ENCODE peak calls at places on chromosomes 1 and 21, in nine cellular contexts. S is DMS79, R is ureter, I is AML-193, L is iPS-NIHi11, U is sigmoid colon, Z is D341Med, C is left colon, X is Peyer's patch. P is an unnamed sample.

GRCh38 chr1:5161372-5161771 is 507.0 kb downstream of the AJAP1 start:
- DNase-seq in U (no peak), I (no peak), X (no peak), Z (no peak), L (peak), S (no peak), C (no peak), R (no peak), P (no peak)

GRCh38 chr1:74343191-74343590 is 108.0 kb downstream of the TNNI3K start:
- DNase-seq in U (no peak), R (peak), X (peak), Z (peak), I (no peak), S (peak), C (no peak), L (peak), P (peak)

GRCh38 chr1:16144325-16145029 is 11.4 kb downstream of the EPHA2 start:
- DNase-seq in U (no peak), I (no peak), Z (no peak), R (no peak), L (no peak), X (no peak), S (no peak), C (no peak), P (no peak)

GRCh38 chr1:25210728-25211127 is 21.6 kb downstream of the SYF2 start:
- DNase-seq in U (no peak), S (no peak), I (no peak), R (no peak), Z (no peak), C (no peak), X (no peak), L (no peak), P (no peak)

GRCh38 chr1:3319874-3320245 is 134.6 kb upstream of the ARHGEF16 start:
- DNase-seq in C (peak), S (peak), R (peak), Z (peak), I (peak), X (peak), L (peak), U (no peak), P (peak)

GRCh38 chr1:4691766-4692405 is 37.5 kb downstream of the AJAP1 start:
- DNase-seq in L (no peak), S (no peak), X (no peak), C (no peak), I (no peak), R (no peak), U (no peak), Z (no peak), P (no peak)

GRCh38 chr1:5724847-5725246 is 267.4 kb downstream of the NPHP4 start:
- DNase-seq in S (no peak), R (no peak), I (no peak), Z (no peak), X (no peak), U (peak), L (no peak), C (no peak), P (no peak)

GRCh38 chr1:40306296-40306695 is 10.8 kb downstream of the COL9A2 start:
- DNase-seq in X (no peak), Z (no peak), R (peak), L (no peak), C (no peak), S (no peak), I (no peak), U (no peak), P (no peak)

GRCh38 chr1:247797518-247797917 is 26.4 kb downstream of the OR14A16 start:
- DNase-seq in L (no peak), R (no peak), X (no peak), I (no peak), S (no peak), U (no peak), Z (no peak), C (no peak), P (no peak)

GRCh38 chr1:153687346-153687745 is 8.9 kb downstream of the NPR1 start:
- DNase-seq in S (no peak), R (no peak), X (no peak), Z (no peak), I (no peak), L (no peak), C (no peak), U (no peak), P (no peak)

GRCh38 chr1:224666911-224667310 is 50.8 kb downstream of the CNIH3 start:
- DNase-seq in I (no peak), X (no peak), U (no peak), Z (no peak), S (no peak), R (no peak), L (no peak), C (no peak), P (no peak)

GRCh38 chr21:44899768-44900558 is 20.7 kb downstream of the ITGB2 start:
- DNase-seq in S (no peak), R (no peak), L (no peak), U (no peak), I (no peak), Z (no peak), X (no peak), C (no peak), P (no peak)

GRCh38 chr1:106768501-106768900 is 288.0 kb upstream of the PRMT6 start:
- DNase-seq in U (no peak), I (no peak), X (no peak), Z (no peak), C (no peak), R (no peak), L (no peak), S (no peak), P (peak)

GRCh38 chr1:55937840-55938375 is 641.5 kb downstream of the PLPP3 start:
- DNase-seq in L (no peak), R (no peak), X (no peak), I (no peak), C (no peak), S (no peak), Z (no peak), U (no peak), P (no peak)

GRCh38 chr1:176904057-176904815 is 260.3 kb downstream of the ASTN1 start:
- DNase-seq in Z (no peak), I (no peak), C (no peak), L (no peak), U (no peak), X (no peak), R (no peak), S (no peak), P (no peak)

GRCh38 chr1:3924871-3925655 is 25.0 kb upstream of the C1orf174 start:
- DNase-seq in I (no peak), X (no peak), U (no peak), L (no peak), Z (no peak), S (no peak), R (no peak), C (no peak), P (no peak)

GRCh38 chr1:55107111-55107510 is 67.8 kb downstream of the PCSK9 start:
- DNase-seq in X (no peak), R (no peak), C (no peak), I (no peak), S (no peak), L (no peak), Z (no peak), U (no peak), P (no peak)

GRCh38 chr1:54372978-54373377 is 33.2 kb downstream of the SSBP3 start:
- DNase-seq in S (no peak), U (no peak), C (no peak), X (no peak), I (no peak), Z (no peak), L (no peak), R (no peak), P (no peak)

GRCh38 chr1:229086091-229086490 is 184.8 kb upstream of the RAB4A start:
- DNase-seq in Z (no peak), I (no peak), S (no peak), U (no peak), L (no peak), X (no peak), R (no peak), C (no peak), P (peak)